ENCODE peak calls at places on chromosome 15, in nine cellular contexts. D is CD4-positive, alpha-beta T cell; L is AG09309; T is HFFc6; Y is GM12878; G is psoas muscle; S is tibial nerve; H is omental fat pad; P is adrenal gland. W is an unnamed sample.

GRCh38 chr15:31396881-31397560 is 70.4 kb downstream of the KLF13 start:
- DNase-seq in H (peak), Y (no peak), P (peak), S (peak), G (peak), T (peak), D (no peak), L (no peak), W (peak)

GRCh38 chr15:28456476-28457395 is 76.0 kb downstream of the GOLGA8G start:
- DNase-seq in S (no peak), P (no peak), T (no peak), Y (no peak), L (no peak), D (no peak), H (no peak), G (peak), W (peak)

GRCh38 chr15:52780172-52780980 is 9.8 kb downstream of the ONECUT1 start:
- DNase-seq in D (peak), H (peak), G (peak), Y (peak), L (peak), S (peak), P (peak), T (peak), W (peak)

GRCh38 chr15:79170256-79170664 is 79.7 kb upstream of the RASGRF1 start:
- DNase-seq in L (peak), T (no peak), G (no peak), Y (no peak), D (no peak), H (no peak), P (no peak), S (no peak), W (no peak)

GRCh38 chr15:68484220-68484619 is 52.3 kb upstream of the ITGA11 start:
- DNase-seq in S (no peak), P (no peak), Y (no peak), T (no peak), D (no peak), G (no peak), L (no peak), H (no peak), W (no peak)

GRCh38 chr15:101679861-101680260 is 27.7 kb upstream of the TM2D3 start:
- DNase-seq in H (no peak), P (no peak), T (no peak), D (no peak), Y (no peak), G (no peak), L (no peak), S (no peak), W (no peak)

GRCh38 chr15:75840659-75841058 is 2.6 kb upstream of the UBE2Q2 start:
- DNase-seq in D (no peak), H (no peak), T (peak), G (no peak), L (peak), P (no peak), Y (no peak), S (peak), W (peak)

GRCh38 chr15:38367476-38367875 is 86.5 kb upstream of the FAM98B start:
- DNase-seq in D (no peak), L (peak), P (no peak), T (no peak), G (no peak), H (no peak), Y (no peak), S (no peak), W (peak)

GRCh38 chr15:25863067-25863967 is at the start of gene ATP10A:
- DNase-seq in Y (no peak), H (no peak), G (peak), L (no peak), S (no peak), P (peak), D (no peak), T (peak), W (peak)

GRCh38 chr15:27650244-27650643 is 448.9 kb downstream of the OCA2 start:
- DNase-seq in G (no peak), D (no peak), H (no peak), S (no peak), L (no peak), Y (no peak), T (no peak), P (no peak), W (no peak)

GRCh38 chr15:84937144-84937543 is 44.5 kb upstream of the PDE8A start:
- DNase-seq in S (no peak), L (no peak), G (no peak), P (no peak), D (no peak), Y (no peak), H (no peak), T (no peak), W (no peak)

GRCh38 chr15:26179906-26180305 is 316.8 kb upstream of the ATP10A start:
- DNase-seq in D (no peak), S (no peak), L (no peak), T (peak), G (no peak), P (no peak), Y (no peak), H (no peak), W (no peak)

GRCh38 chr15:39851505-39852082 is 68.5 kb downstream of the GPR176 start:
- DNase-seq in L (no peak), D (no peak), G (no peak), S (no peak), Y (no peak), H (no peak), P (no peak), T (peak), W (no peak)

GRCh38 chr15:100770781-100771584 is 108.6 kb upstream of the ALDH1A3 start:
- DNase-seq in P (no peak), Y (no peak), D (no peak), S (no peak), T (no peak), L (no peak), G (no peak), H (no peak), W (peak)

GRCh38 chr15:71469393-71469792 is 341.0 kb upstream of the NR2E3 start:
- DNase-seq in P (no peak), T (peak), S (no peak), L (peak), G (no peak), H (no peak), D (no peak), Y (no peak), W (no peak)

GRCh38 chr15:68186671-68187397 is 18.3 kb downstream of the CALML4 start:
- DNase-seq in G (no peak), D (no peak), S (no peak), T (peak), H (no peak), Y (no peak), L (peak), P (no peak), W (peak)

GRCh38 chr15:82985688-82986441 is at the start of gene RAMAC:
- DNase-seq in Y (peak), H (peak), G (peak), D (peak), T (peak), L (peak), S (peak), P (peak), W (peak)

GRCh38 chr15:84023636-84024035 is 211.9 kb upstream of the GOLGA6L4 start:
- DNase-seq in D (no peak), L (no peak), S (peak), P (no peak), H (no peak), T (no peak), G (no peak), Y (no peak), W (no peak)

GRCh38 chr15:82613764-82614163 is 33.4 kb downstream of the CPEB1 start:
- DNase-seq in Y (no peak), P (no peak), H (no peak), T (no peak), D (no peak), S (no peak), G (no peak), L (no peak), W (no peak)

GRCh38 chr15:99174989-99175388 is 70.1 kb downstream of the SYNM start:
- DNase-seq in D (no peak), T (no peak), P (peak), L (no peak), G (no peak), S (no peak), H (no peak), Y (no peak), W (no peak)

GRCh38 chr15:85306946-85307686 is 73.3 kb upstream of the AKAP13 start:
- DNase-seq in G (no peak), T (no peak), H (no peak), S (no peak), D (no peak), Y (no peak), P (no peak), L (no peak), W (no peak)

GRCh38 chr15:71494565-71494964 is 315.8 kb upstream of the NR2E3 start:
- DNase-seq in S (no peak), P (no peak), L (no peak), Y (no peak), G (no peak), D (no peak), H (no peak), T (no peak), W (no peak)

GRCh38 chr15:88803920-88804247 is 648 bp downstream of the ACAN start:
- DNase-seq in G (no peak), L (no peak), Y (no peak), T (no peak), P (no peak), D (no peak), H (no peak), S (no peak), W (no peak)

GRCh38 chr15:88804257-88804656 is 1.0 kb downstream of the ACAN start:
- DNase-seq in D (no peak), S (no peak), T (no peak), L (no peak), H (no peak), Y (no peak), P (no peak), G (no peak), W (no peak)

GRCh38 chr15:88803241-88803919 is at the start of gene ACAN:
- DNase-seq in H (no peak), D (no peak), Y (no peak), G (no peak), P (no peak), T (no peak), S (no peak), L (no peak), W (peak)

GRCh38 chr15:88802991-88803240 is 320 bp upstream of the ACAN start:
- DNase-seq in T (no peak), S (no peak), L (no peak), D (no peak), Y (no peak), P (no peak), H (no peak), G (no peak), W (peak)

DNA sequence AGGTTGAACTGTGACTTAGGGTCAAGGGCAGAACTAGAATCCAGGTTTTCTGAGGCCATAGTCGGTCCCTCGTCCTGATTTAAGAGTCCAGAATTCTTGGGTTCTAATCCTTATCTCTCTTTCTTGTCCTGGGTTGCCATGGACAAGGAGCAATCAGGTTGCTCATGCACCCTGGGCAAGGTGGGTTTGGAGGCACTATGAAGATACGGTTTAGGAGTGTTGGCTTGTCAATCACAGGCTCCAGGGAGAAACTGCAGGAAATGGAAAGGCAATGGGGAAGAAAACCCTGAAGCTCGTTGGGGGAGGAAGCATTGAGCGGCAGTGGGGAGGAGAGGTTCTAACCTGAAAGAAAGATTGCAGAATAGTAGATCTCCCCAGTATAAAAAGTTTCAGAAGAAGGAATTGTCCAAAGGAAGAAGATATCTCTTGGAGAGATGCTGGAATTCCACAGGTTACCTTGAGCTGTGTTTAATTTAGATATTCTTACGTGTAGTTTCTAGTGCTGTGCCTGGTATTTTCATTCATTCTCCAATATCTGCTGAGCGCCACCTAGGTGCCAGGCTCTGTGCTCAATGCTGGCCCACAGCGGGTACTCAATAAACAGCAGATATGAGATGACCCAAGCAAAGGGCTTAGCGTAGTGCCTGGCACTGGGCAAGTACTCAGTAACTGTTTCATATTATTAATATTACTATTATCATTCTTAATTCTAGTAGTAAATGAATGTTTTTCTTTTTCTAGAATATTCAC is 2.0 kb downstream of the ACAN start:
- DNase-seq in H (no peak), T (no peak), S (no peak), G (no peak), Y (no peak), D (no peak), L (no peak), P (no peak), W (peak)
- TF ChIP-seq CTCF in H (no peak), T (no peak), S (no peak), G (no peak), Y (peak), D (no peak), L (no peak), P (no peak), W (no peak)

DNA sequence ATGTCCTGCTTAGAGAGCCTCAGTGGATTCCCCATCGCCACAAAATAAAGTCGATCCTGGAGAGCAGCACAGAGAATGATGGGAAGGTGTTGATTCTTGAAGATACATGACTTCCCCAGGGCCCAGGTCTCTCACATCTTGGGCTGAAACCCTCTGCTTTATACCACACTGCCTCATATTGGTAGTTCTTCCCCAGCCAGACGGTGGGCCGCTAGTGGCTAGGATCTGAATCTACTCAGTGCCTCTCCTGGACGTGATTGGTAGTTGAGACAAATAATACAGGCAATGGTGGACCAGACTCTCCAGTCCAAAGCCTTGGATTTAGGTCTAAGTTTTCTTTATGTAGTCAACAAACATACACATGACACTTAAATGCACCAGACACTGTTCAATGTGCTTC is 49.6 kb downstream of the RAB11A start:
- DNase-seq in G (no peak), H (no peak), Y (no peak), P (no peak), S (no peak), T (no peak), L (no peak), D (no peak), W (no peak)
- TF ChIP-seq CTCF in G (no peak), H (no peak), Y (no peak), P (no peak), S (no peak), T (no peak), L (no peak), D (no peak), W (no peak)

GRCh38 chr15:88231909-88232308 is 24.6 kb downstream of the NTRK3 start:
- DNase-seq in H (no peak), Y (no peak), T (no peak), D (no peak), P (no peak), S (no peak), G (no peak), L (no peak), W (peak)
- TF ChIP-seq CTCF in H (no peak), Y (no peak), T (no peak), D (no peak), P (no peak), S (no peak), G (no peak), L (no peak), W (no peak)

GRCh38 chr15:45126535-45127158 is 3.0 kb downstream of the DUOXA1 start:
- DNase-seq in G (no peak), T (peak), S (no peak), H (no peak), L (no peak), Y (no peak), P (no peak), D (no peak), W (peak)
- TF ChIP-seq CTCF in G (peak), T (peak), S (peak), H (no peak), L (peak), Y (peak), P (peak), D (peak), W (peak)

DNA sequence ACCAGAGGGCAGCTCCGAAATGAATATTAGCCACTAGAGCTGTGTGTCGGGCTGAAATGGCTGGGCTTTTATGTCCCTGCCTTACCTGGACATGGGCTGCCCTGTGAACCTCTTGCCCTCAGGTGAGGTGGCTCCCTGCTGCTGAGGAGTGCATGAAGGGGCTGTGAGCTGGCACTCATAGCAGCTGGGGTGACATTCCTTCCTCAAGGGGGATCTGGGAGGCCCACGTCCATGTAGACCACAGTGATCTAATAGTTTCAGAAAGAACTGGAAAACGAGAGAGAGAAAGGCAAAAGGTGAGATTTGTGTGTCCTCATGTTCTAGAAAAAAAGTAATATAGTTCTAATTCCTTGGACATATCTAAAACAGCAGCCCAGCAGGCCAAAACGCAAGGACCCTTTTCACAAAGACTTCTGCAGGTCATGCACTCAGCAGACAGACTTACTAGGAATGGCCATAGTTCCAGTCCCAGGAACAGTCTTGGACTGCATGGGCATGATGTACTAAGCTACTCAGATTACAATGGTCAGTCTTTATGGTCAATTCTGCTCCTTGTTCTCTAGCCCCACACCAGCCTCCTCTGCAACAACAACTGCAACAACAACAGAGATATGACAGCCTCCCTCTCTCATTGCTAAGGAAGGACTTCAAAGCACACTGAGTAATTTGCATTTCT is 10.8 kb upstream of the SLC24A5 start:
- DNase-seq in L (no peak), S (no peak), G (no peak), Y (no peak), T (no peak), H (no peak), P (no peak), D (no peak), W (no peak)
- TF ChIP-seq CTCF in L (no peak), S (no peak), G (no peak), Y (no peak), T (no peak), H (no peak), P (no peak), D (no peak), W (no peak)

GRCh38 chr15:64459382-64459781 is 996 bp upstream of the ZNF609 start:
- DNase-seq in Y (no peak), G (no peak), S (no peak), P (no peak), D (no peak), T (no peak), L (no peak), H (no peak), W (no peak)

GRCh38 chr15:64460737-64461576 is 579 bp downstream of the ZNF609 start:
- DNase-seq in H (no peak), T (peak), S (peak), L (peak), Y (no peak), D (peak), P (peak), G (peak), W (peak)

GRCh38 chr15:64462492-64462891 is 2.1 kb downstream of the ZNF609 start:
- DNase-seq in L (no peak), S (no peak), Y (no peak), T (no peak), D (no peak), P (no peak), H (no peak), G (no peak), W (no peak)

GRCh38 chr15:64461577-64462162 is 1.3 kb downstream of the ZNF609 start:
- DNase-seq in D (no peak), G (no peak), L (no peak), P (peak), H (no peak), S (no peak), Y (no peak), T (peak), W (peak)

DNA sequence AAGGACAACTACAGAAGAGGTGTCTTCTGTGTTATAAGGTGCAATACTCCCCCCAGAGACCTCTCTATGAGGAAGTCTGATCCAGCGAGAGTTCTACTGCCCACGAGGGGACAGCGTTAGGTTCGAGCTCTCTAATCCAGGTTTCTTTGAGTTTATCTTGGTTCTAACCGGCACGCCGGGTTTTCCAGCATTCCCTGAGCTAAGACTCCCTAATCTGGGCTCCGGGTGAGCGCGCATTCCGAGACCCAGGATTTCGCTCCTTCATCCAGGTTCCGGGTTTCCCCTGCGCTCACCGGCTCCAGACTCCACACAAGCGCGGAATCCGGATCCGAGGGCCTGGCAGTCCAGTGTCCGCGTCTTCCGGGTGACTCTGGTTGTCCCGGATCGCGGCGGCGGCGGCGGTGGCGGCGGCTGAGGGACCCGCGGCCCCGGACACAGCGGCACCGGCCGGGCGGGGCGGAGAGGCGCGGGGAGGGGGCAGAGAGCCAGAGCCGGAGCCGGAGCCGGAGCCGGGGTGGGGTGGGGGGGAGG is at the start of gene ZNF609:
- DNase-seq in Y (no peak), T (peak), S (peak), H (peak), P (peak), G (peak), L (peak), D (peak), W (peak)
- TF ChIP-seq CTCF in Y (no peak), T (no peak), S (peak), H (no peak), P (no peak), G (no peak), L (no peak), D (no peak), W (peak)

GRCh38 chr15:91099616-91100560 is at the start of gene SV2B:
- DNase-seq in G (peak), T (no peak), P (peak), S (peak), H (no peak), Y (no peak), D (peak), L (no peak), W (peak)
- TF ChIP-seq CTCF in G (no peak), T (no peak), P (no peak), S (no peak), H (no peak), Y (peak), D (no peak), L (no peak), W (no peak)

GRCh38 chr15:92747047-92747446 is 91.5 kb upstream of the FAM174B start:
- DNase-seq in D (no peak), Y (no peak), H (no peak), P (no peak), G (no peak), T (no peak), L (no peak), S (no peak), W (no peak)
- TF ChIP-seq CTCF in D (no peak), Y (no peak), H (no peak), P (no peak), G (no peak), T (no peak), L (no peak), S (no peak), W (no peak)

GRCh38 chr15:74140445-74140761 is 10.0 kb downstream of the ISLR2 start:
- DNase-seq in P (no peak), H (no peak), G (no peak), D (no peak), T (no peak), L (no peak), S (no peak), Y (no peak), W (no peak)
- TF ChIP-seq CTCF in P (no peak), H (no peak), G (no peak), D (no peak), T (no peak), L (no peak), S (no peak), Y (no peak), W (no peak)

DNA sequence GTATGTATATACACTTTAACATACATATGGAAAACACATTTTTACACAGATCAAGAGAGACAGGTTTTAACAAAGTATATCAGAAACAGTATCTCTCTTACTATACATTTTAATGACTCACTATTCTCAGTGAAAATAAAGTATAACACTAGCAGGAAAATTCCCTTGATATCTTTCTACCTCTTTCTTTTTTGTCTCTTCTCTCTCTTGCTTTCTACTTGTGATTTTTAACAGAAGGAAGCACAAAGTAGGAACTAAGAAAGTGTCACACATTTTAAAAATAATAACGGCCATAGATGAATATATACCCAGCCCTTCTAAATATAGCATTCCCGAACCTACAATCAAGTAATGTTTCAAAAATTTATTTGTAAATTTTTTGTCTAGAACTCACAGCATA is 4.8 kb downstream of the DENND4A start:
- DNase-seq in P (no peak), H (no peak), L (no peak), T (no peak), G (no peak), Y (no peak), D (no peak), S (no peak), W (no peak)
- TF ChIP-seq CTCF in P (no peak), H (no peak), L (no peak), T (no peak), G (no peak), Y (no peak), D (no peak), S (no peak), W (no peak)

W was measured in osteoblast.